ENCODE peak calls at places on chromosome 1, in four cellular contexts. Q, B, F and E are unnamed samples.

GRCh38 chr1:207311888-207312603 is 9.4 kb upstream of the CD55 start:
- DNase-seq in Q (no peak), B (no peak), F (no peak), E (no peak)

GRCh38 chr1:22318279-22318983 is 133.2 kb upstream of the ZBTB40 start:
- DNase-seq in Q (no peak), B (no peak), F (no peak), E (no peak)

GRCh38 chr1:53246261-53247134 is 8.2 kb upstream of the MAGOH start:
- DNase-seq in Q (no peak), B (peak), F (peak), E (peak)

GRCh38 chr1:200473698-200474371 is 64.0 kb upstream of the ZNF281 start:
- DNase-seq in Q (no peak), B (no peak), F (no peak), E (no peak)

GRCh38 chr1:59730302-59730701 is 84.4 kb upstream of the HOOK1 start:
- DNase-seq in Q (no peak), B (peak), F (peak), E (peak)

GRCh38 chr1:25009675-25010262 is 79.7 kb upstream of the RUNX3 start:
- DNase-seq in Q (no peak), B (no peak), F (no peak), E (no peak)

GRCh38 chr1:60753508-60753907 is 328.9 kb upstream of the NFIA start:
- DNase-seq in Q (no peak), B (no peak), F (no peak), E (no peak)

GRCh38 chr1:177385760-177386698 is 215.3 kb downstream of the BRINP2 start:
- DNase-seq in Q (no peak), B (no peak), F (no peak), E (peak)

GRCh38 chr1:173663159-173663558 is 6.5 kb downstream of the ANKRD45 start:
- DNase-seq in Q (no peak), B (no peak), F (no peak), E (no peak)

GRCh38 chr1:52623812-52624211 is 9.2 kb upstream of the SHISAL2A start:
- DNase-seq in Q (no peak), B (no peak), F (no peak), E (no peak)

GRCh38 chr1:87329756-87330200 is 1.1 kb downstream of the LMO4 start:
- DNase-seq in Q (no peak), B (peak), F (no peak), E (peak)

GRCh38 chr1:110255388-110255787 is 45.3 kb downstream of the KCNC4 start:
- DNase-seq in Q (no peak), B (no peak), F (no peak), E (no peak)

GRCh38 chr1:182784556-182785171 is 4.9 kb upstream of the NPL start:
- DNase-seq in Q (no peak), B (peak), F (no peak), E (peak)

GRCh38 chr1:228280961-228281591 is 73.2 kb downstream of the OBSCN start:
- DNase-seq in Q (peak), B (no peak), F (no peak), E (no peak)

GRCh38 chr1:40902634-40902897 is 40.4 kb upstream of the CITED4 start:
- DNase-seq in Q (no peak), B (no peak), F (no peak), E (no peak)

GRCh38 chr1:197660389-197660788 is 114.9 kb downstream of the DENND1B start:
- DNase-seq in Q (no peak), B (no peak), F (no peak), E (no peak)

GRCh38 chr1:202662081-202662480 is 48.2 kb downstream of the SYT2 start:
- DNase-seq in Q (no peak), B (no peak), F (no peak), E (no peak)

GRCh38 chr1:13808729-13809131 is 108.7 kb downstream of the PRDM2 start:
- DNase-seq in Q (no peak), B (peak), F (no peak), E (no peak)

GRCh38 chr1:99738858-99739465 is 27.5 kb downstream of the FRRS1 start:
- DNase-seq in Q (no peak), B (no peak), F (no peak), E (no peak)

GRCh38 chr1:33966346-33967141 is 102.7 kb downstream of the HMGB4 start:
- DNase-seq in Q (no peak), B (no peak), F (no peak), E (peak)

GRCh38 chr1:220521755-220522154 is 6.2 kb upstream of the MARK1 start:
- DNase-seq in Q (no peak), B (no peak), F (no peak), E (no peak)

GRCh38 chr1:113123737-113124136 is 50.7 kb downstream of the LRIG2 start:
- DNase-seq in Q (no peak), B (peak), F (no peak), E (peak)

GRCh38 chr1:167714098-167714850 is 7.5 kb upstream of the MPZL1 start:
- DNase-seq in Q (peak), B (peak), F (no peak), E (peak)

GRCh38 chr1:70044832-70045231 is 160.5 kb downstream of the LRRC40 start:
- DNase-seq in Q (no peak), B (peak), F (peak), E (peak)

GRCh38 chr1:232508161-232508661 is 121.7 kb downstream of the SIPA1L2 start:
- DNase-seq in Q (no peak), B (no peak), F (no peak), E (no peak)

GRCh38 chr1:26752519-26752918 is 35.2 kb upstream of the PIGV start:
- DNase-seq in Q (no peak), B (no peak), F (no peak), E (no peak)

GRCh38 chr1:161200992-161201827 is 957 bp upstream of the NDUFS2 start:
- DNase-seq in Q (no peak), B (peak), F (no peak), E (peak)

GRCh38 chr1:232629250-232630046 is 485 bp downstream of the SIPA1L2 start:
- DNase-seq in Q (peak), B (peak), F (no peak), E (peak)

GRCh38 chr1:4117196-4117595 is 217.1 kb upstream of the C1orf174 start:
- DNase-seq in Q (no peak), B (no peak), F (no peak), E (no peak)

GRCh38 chr1:114352797-114353196 is 158.2 kb downstream of the TRIM33 start:
- DNase-seq in Q (no peak), B (peak), F (no peak), E (no peak)

GRCh38 chr1:236795757-236796719 is 946 bp downstream of the MTR start:
- DNase-seq in Q (no peak), B (peak), F (no peak), E (peak)

GRCh38 chr1:201053155-201053860 is 29.8 kb upstream of the KIF21B start:
- DNase-seq in Q (peak), B (no peak), F (no peak), E (no peak)

GRCh38 chr1:44941424-44942324 is 44.7 kb downstream of the EIF2B3 start:
- DNase-seq in Q (no peak), B (no peak), F (no peak), E (no peak)

GRCh38 chr1:209208648-209209047 is 374.9 kb upstream of the CAMK1G start:
- DNase-seq in Q (no peak), B (no peak), F (no peak), E (no peak)

GRCh38 chr1:25106981-25107642 is 125.2 kb downstream of the SYF2 start:
- DNase-seq in Q (no peak), B (no peak), F (no peak), E (no peak)

GRCh38 chr1:162040657-162041056 is 17.0 kb upstream of the OLFML2B start:
- DNase-seq in Q (no peak), B (peak), F (no peak), E (peak)

GRCh38 chr1:226211181-226211580 is 12.3 kb upstream of the MIXL1 start:
- DNase-seq in Q (no peak), B (no peak), F (no peak), E (no peak)

GRCh38 chr1:184615301-184615700 is 139.4 kb downstream of the EDEM3 start:
- DNase-seq in Q (no peak), B (no peak), F (no peak), E (no peak)

GRCh38 chr1:234963180-234963903 is 165.3 kb downstream of the TOMM20 start:
- DNase-seq in Q (no peak), B (peak), F (peak), E (peak)

GRCh38 chr1:151988405-151988851 is 5.2 kb downstream of the S100A10 start:
- DNase-seq in Q (no peak), B (peak), F (no peak), E (peak)

GRCh38 chr1:151990058-151990855 is 3.4 kb downstream of the S100A10 start:
- DNase-seq in Q (no peak), B (no peak), F (no peak), E (no peak)

GRCh38 chr1:151991663-151992344 is 1.9 kb downstream of the S100A10 start:
- DNase-seq in Q (no peak), B (no peak), F (no peak), E (no peak)

GRCh38 chr1:151990856-151991198 is 2.8 kb downstream of the S100A10 start:
- DNase-seq in Q (no peak), B (peak), F (no peak), E (peak)

DNA sequence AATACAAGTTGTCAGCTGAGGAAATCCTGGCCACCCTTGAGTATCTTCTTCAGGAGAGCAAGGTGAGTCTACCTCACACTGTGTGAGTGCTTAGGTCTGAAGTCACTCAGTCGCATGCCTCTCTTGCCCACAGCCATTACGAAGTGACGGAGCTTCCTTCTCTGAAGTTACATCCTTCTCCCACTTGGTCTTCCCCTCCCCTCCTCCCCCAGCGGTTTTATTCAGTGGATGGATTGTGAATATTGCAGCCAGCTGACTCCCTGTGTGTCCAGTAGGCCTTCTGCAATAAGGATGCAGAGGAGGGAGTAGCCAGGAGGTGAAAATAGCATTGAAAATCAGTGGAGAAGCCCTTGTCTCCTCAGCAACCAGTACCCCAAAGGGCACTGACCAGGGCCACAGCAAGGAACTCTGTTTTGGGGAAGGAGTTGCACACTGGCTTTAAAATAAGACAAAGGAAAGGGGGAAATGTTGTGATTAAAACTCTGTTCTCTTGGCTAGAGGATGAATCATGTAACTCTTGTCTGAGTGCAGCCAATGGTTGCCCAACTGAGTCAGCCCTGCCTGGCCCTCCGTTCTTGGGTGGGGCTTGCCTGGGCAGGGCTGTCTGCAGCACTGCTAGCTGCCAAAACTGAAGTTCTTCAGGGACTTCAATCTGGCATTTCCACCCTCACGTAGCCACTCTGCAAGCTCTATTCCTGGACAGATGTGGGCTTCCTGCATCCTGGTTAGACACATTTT is 4.4 kb downstream of the S100A10 start:
- DNase-seq in Q (peak), B (peak), F (no peak), E (peak)
- H3K4me3 ChIP-seq in Q (no peak), B (no peak), F (peak), E (peak)

DNA sequence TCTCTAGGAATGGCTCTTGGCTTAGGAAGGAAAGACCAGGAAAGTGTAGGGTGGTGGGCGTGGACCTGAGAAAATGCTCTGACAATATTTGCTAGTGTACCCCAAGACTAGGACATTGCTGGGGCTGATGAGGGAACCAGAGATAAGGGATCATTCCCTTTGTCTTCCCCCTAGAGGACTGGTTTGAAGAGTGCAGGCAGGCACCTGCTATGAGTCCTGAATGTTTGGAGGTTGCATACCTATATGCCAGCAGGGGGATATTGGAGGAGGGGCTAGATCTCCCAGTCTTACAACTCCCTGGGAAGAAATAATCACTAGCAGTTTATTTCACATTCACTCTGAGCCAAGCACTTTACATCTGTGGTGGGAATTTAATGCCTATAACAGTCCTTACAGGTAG is 6.0 kb upstream of the BCL10 start:
- DNase-seq in Q (no peak), B (no peak), F (no peak), E (no peak)
- TF ChIP-seq CTCF in Q (no peak), B (no peak), F (no peak), E (no peak)

GRCh38 chr1:157177701-157178380 is 39.6 kb upstream of the ETV3 start:
- DNase-seq in Q (no peak), B (no peak), F (no peak), E (no peak)
- H3K4me3 ChIP-seq in Q (no peak), B (no peak), F (no peak), E (no peak)

DNA sequence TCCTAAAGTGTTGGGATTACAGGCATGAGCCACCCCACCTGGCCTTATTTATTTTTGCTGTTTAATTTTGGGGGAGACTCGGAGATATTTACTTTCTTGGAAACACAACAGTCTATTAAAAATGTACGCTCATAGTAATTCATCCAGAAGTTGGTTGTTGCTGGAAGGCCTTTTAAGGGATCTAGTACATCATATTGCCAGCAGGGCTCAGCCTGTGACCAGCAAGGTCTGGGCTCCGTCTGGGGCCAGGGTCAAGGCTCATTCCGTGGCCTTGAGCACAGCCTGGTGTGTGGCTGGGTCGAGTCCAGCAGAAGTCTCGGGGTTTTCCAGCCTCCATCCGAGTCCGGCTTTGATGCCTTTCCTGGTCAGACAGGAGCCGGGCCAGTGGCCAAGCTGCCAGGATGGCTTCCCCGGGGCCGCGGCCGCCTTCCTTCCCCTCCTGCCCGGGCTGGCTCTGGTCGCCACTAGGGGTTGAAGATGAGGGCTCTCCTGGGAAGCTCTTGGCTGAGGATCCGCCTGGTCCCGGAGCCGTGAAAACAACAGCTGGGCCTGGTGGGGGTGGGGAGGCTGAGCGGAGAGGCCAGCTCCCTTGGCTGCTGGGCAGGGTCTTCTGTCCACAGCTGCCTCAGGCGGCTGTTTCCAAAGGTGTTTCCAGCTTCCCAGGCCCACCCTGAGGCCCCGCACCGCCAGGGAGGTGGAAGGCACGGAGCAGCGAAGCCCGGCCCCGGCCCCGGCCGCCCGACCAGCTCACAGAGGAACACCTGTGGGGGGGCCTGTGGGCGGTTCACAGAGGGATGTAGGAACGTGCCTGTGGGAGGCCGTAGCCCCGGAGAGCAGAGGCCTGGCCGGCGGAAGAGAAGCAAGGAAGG is 5.1 kb upstream of the VWA1 start:
- DNase-seq in Q (peak), B (peak), F (no peak), E (peak)
- TF ChIP-seq CTCF in Q (no peak), B (peak), F (peak), E (peak)

GRCh38 chr1:169086603-169087455 is 19.7 kb upstream of the ATP1B1 start:
- DNase-seq in Q (no peak), B (peak), F (no peak), E (peak)
- H3K4me3 ChIP-seq in Q (no peak), B (no peak), F (no peak), E (no peak)

GRCh38 chr1:97252925-97253324 is 531.3 kb downstream of the PTBP2 start:
- DNase-seq in Q (no peak), B (no peak), F (no peak), E (no peak)

GRCh38 chr1:97254731-97255463 is 533.3 kb downstream of the PTBP2 start:
- DNase-seq in Q (no peak), B (no peak), F (no peak), E (no peak)

GRCh38 chr1:97247196-97247595 is 525.6 kb downstream of the PTBP2 start:
- DNase-seq in Q (no peak), B (peak), F (peak), E (peak)

GRCh38 chr1:97252076-97252475 is 530.5 kb downstream of the PTBP2 start:
- DNase-seq in Q (no peak), B (peak), F (peak), E (peak)
- TF ChIP-seq CTCF in Q (no peak), B (no peak), F (no peak), E (no peak)

GRCh38 chr1:36304521-36304920 is 1.6 kb upstream of the SH3D21 start:
- DNase-seq in Q (no peak), B (no peak), F (no peak), E (no peak)

GRCh38 chr1:36306210-36306901 is at the start of gene SH3D21:
- DNase-seq in Q (peak), B (peak), F (no peak), E (peak)

GRCh38 chr1:36304970-36305914 is 926 bp upstream of the SH3D21 start:
- DNase-seq in Q (no peak), B (no peak), F (no peak), E (no peak)

GRCh38 chr1:36306902-36307456 is 811 bp downstream of the SH3D21 start:
- DNase-seq in Q (peak), B (peak), F (no peak), E (peak)

GRCh38 chr1:36305915-36306209 is 306 bp upstream of the SH3D21 start:
- DNase-seq in Q (no peak), B (no peak), F (no peak), E (no peak)
- H3K4me3 ChIP-seq in Q (no peak), B (no peak), F (no peak), E (no peak)